ENCODE peak calls at places on chromosomes 16 and 17, in ten cellular contexts. V is NCI-H1105 treated with DMSO at 0.1 percent for 48 hours; M is activated T-cell treated with anti-CD3 and anti-CD28 coated beads, Interleukin-2, amount 50 U/mL, for 24 hours; O is activated CD4-positive, CD25-positive, alpha-beta regulatory T cell; S is T-helper 17 cell; X is caudate nucleus; F is AG08395; E is HTR-8/SVneo; L is fibroblast of lung; G is breast epithelium. H is an unnamed sample.

GRCh38 chr16:2471653-2472487 is 773 bp downstream of the NTN3 start:
- DNase-seq in V (no peak), M (no peak), O (no peak), S (no peak), X (no peak), F (no peak), E (no peak), L (no peak), G (no peak), H (no peak)

GRCh38 chr17:65365209-65365608 is 196.2 kb downstream of the AXIN2 start:
- DNase-seq in V (no peak), M (no peak), O (no peak), S (no peak), X (no peak), F (no peak), E (no peak), L (no peak), G (no peak), H (no peak)

GRCh38 chr16:86398622-86399021 is 111.7 kb upstream of the FOXF1 start:
- DNase-seq in V (no peak), M (no peak), O (no peak), S (no peak), X (no peak), F (no peak), E (peak; percentile 42), L (peak; percentile 61), G (no peak), H (no peak)

GRCh38 chr16:60945225-60945624 is 1091.0 kb downstream of the CDH8 start:
- DNase-seq in V (no peak), M (no peak), O (no peak), S (no peak), X (no peak), F (no peak), E (no peak), L (no peak), G (no peak), H (no peak)

GRCh38 chr17:31517524-31517923 is 126.0 kb downstream of the RAB11FIP4 start:
- DNase-seq in V (no peak), M (no peak), O (no peak), S (no peak), X (no peak), F (no peak), E (peak; percentile 37), L (no peak), G (no peak), H (no peak)

GRCh38 chr17:56481654-56482053 is 111.8 kb upstream of the NOG start:
- DNase-seq in V (no peak), M (no peak), O (no peak), S (no peak), X (no peak), F (no peak), E (no peak), L (no peak), G (no peak), H (no peak)

GRCh38 chr17:15398736-15399331 is 57.4 kb upstream of the TEKT3 start:
- DNase-seq in V (no peak), M (no peak), O (no peak), S (no peak), X (no peak), F (peak; percentile 72), E (no peak), L (peak; percentile 19), G (no peak), H (peak; percentile 42)

GRCh38 chr17:149231-149630 is 11.9 kb downstream of the SCGB1C2 start:
- DNase-seq in V (no peak), M (no peak), O (no peak), S (no peak), X (no peak), F (no peak), E (no peak), L (no peak), G (no peak), H (no peak)

GRCh38 chr16:86449377-86450095 is 60.8 kb upstream of the FOXF1 start:
- DNase-seq in V (no peak), M (no peak), O (no peak), S (no peak), X (no peak), F (no peak), E (no peak), L (no peak), G (no peak), H (no peak)

GRCh38 chr17:16215002-16215272 is 397 bp downstream of the NCOR1 start:
- DNase-seq in V (peak; percentile 63), M (no peak), O (peak; percentile 14), S (no peak), X (no peak), F (peak; percentile 25), E (peak; percentile 54), L (no peak), G (no peak), H (peak; percentile 33)

GRCh38 chr16:78866556-78866955 is 734.0 kb downstream of the MAF start:
- DNase-seq in V (no peak), M (no peak), O (no peak), S (no peak), X (no peak), F (no peak), E (no peak), L (no peak), G (no peak), H (no peak)

GRCh38 chr17:17156511-17156910 is 49.6 kb downstream of the PLD6 start:
- DNase-seq in V (no peak), M (no peak), O (no peak), S (no peak), X (no peak), F (peak; percentile 27), E (no peak), L (peak; percentile 29), G (no peak), H (no peak)

GRCh38 chr17:70078994-70079531 is 4.0 kb downstream of the KCNJ16 start:
- DNase-seq in V (no peak), M (no peak), O (no peak), S (no peak), X (no peak), F (no peak), E (no peak), L (no peak), G (no peak), H (no peak)

GRCh38 chr17:76631821-76632565 is 11.6 kb downstream of the ST6GALNAC1 start:
- DNase-seq in V (no peak), M (no peak), O (no peak), S (no peak), X (no peak), F (no peak), E (no peak), L (no peak), G (no peak), H (no peak)

GRCh38 chr16:67013238-67013822 is 15.6 kb upstream of the CBFB start:
- DNase-seq in V (peak; percentile 12), M (no peak), O (no peak), S (no peak), X (no peak), F (no peak), E (no peak), L (no peak), G (no peak), H (no peak)

GRCh38 chr16:14496047-14496770 is 133.9 kb downstream of the PARN start:
- DNase-seq in V (no peak), M (no peak), O (no peak), S (no peak), X (no peak), F (no peak), E (no peak), L (no peak), G (no peak), H (no peak)

GRCh38 chr17:30244853-30245385 is 9.4 kb upstream of the SLC6A4 start:
- DNase-seq in V (no peak), M (no peak), O (no peak), S (no peak), X (no peak), F (peak; percentile 87), E (no peak), L (no peak), G (no peak), H (peak; percentile 26)

GRCh38 chr16:70740919-70741778 is 55.3 kb upstream of the MTSS2 start:
- DNase-seq in V (no peak), M (peak; percentile 38), O (no peak), S (no peak), X (no peak), F (peak; percentile 74), E (peak; percentile 30), L (peak; percentile 80), G (no peak), H (no peak)

GRCh38 chr17:48261297-48261880 is 153.8 kb downstream of the SNX11 start:
- DNase-seq in V (peak; percentile 14), M (no peak), O (no peak), S (no peak), X (no peak), F (no peak), E (peak; percentile 34), L (peak; percentile 20), G (no peak), H (peak; percentile 39)

GRCh38 chr17:34820922-34821321 is 140.3 kb downstream of the CCT6B start:
- DNase-seq in V (no peak), M (no peak), O (no peak), S (no peak), X (no peak), F (no peak), E (no peak), L (no peak), G (no peak), H (no peak)

GRCh38 chr16:75105306-75106061 is 11.1 kb downstream of the LDHD start:
- DNase-seq in V (no peak), M (no peak), O (no peak), S (no peak), X (no peak), F (peak; percentile 30), E (no peak), L (peak; percentile 83), G (no peak), H (no peak)

GRCh38 chr17:59367657-59368045 is 36.2 kb downstream of the YPEL2 start:
- DNase-seq in V (no peak), M (no peak), O (no peak), S (no peak), X (no peak), F (no peak), E (no peak), L (no peak), G (no peak), H (no peak)

GRCh38 chr17:75740215-75740614 is 19.0 kb downstream of the ITGB4 start:
- DNase-seq in V (no peak), M (no peak), O (no peak), S (no peak), X (no peak), F (no peak), E (no peak), L (no peak), G (no peak), H (no peak)

GRCh38 chr17:79803997-79804855 is 7.3 kb upstream of the CBX8 start:
- DNase-seq in V (no peak), M (peak; percentile 83), O (peak; percentile 57), S (no peak), X (no peak), F (no peak), E (no peak), L (peak; percentile 29), G (no peak), H (no peak)

GRCh38 chr16:528111-529011 is 849 bp downstream of the CAPN15 start:
- DNase-seq in V (no peak), M (peak; percentile 67), O (no peak), S (no peak), X (no peak), F (peak; percentile 59), E (peak; percentile 68), L (peak; percentile 56), G (no peak), H (peak; percentile 80)

GRCh38 chr17:77319211-77320031 is 178.7 kb downstream of the SEC14L1 start:
- DNase-seq in V (no peak), M (peak; percentile 58), O (peak; percentile 28), S (peak; percentile 41), X (no peak), F (peak; percentile 86), E (peak; percentile 92), L (peak; percentile 81), G (peak; percentile 92), H (peak; percentile 92)

GRCh38 chr17:9900019-9900594 is 5.0 kb downstream of the RCVRN start:
- DNase-seq in V (no peak), M (no peak), O (no peak), S (no peak), X (no peak), F (peak; percentile 49), E (no peak), L (no peak), G (no peak), H (no peak)